ENCODE peak calls at places on chromosomes 7 and 10, in five cellular contexts. O, A, T, E and Z are unnamed samples.

GRCh38 chr7:1919539-1920265 is 249.6 kb downstream of the ELFN1 start:
- DNase-seq in O (no peak), A (no peak), T (no peak), E (no peak), Z (peak)

GRCh38 chr10:79981673-79982485 is 33.0 kb upstream of the SFTPD start:
- DNase-seq in O (no peak), A (no peak), T (peak), E (no peak), Z (peak)

GRCh38 chr10:44787480-44788075 is 123.6 kb upstream of the TMEM72 start:
- DNase-seq in O (no peak), A (no peak), T (no peak), E (no peak), Z (no peak)

GRCh38 chr7:81383848-81384247 is 386.0 kb downstream of the HGF start:
- DNase-seq in O (no peak), A (no peak), T (no peak), E (no peak), Z (no peak)

GRCh38 chr7:30990316-30991029 is 26.7 kb downstream of the GHRHR start:
- DNase-seq in O (no peak), A (no peak), T (no peak), E (no peak), Z (no peak)

GRCh38 chr10:86603256-86603655 is 51.1 kb upstream of the OPN4 start:
- DNase-seq in O (no peak), A (no peak), T (no peak), E (no peak), Z (peak)

GRCh38 chr10:51679841-51680240 is 19.6 kb downstream of the CSTF2T start:
- DNase-seq in O (no peak), A (no peak), T (no peak), E (no peak), Z (no peak)

GRCh38 chr7:26620352-26620751 is 244.0 kb downstream of the SKAP2 start:
- DNase-seq in O (no peak), A (peak), T (peak), E (no peak), Z (no peak)

GRCh38 chr7:157228864-157229422 is 90.2 kb downstream of the UBE3C start:
- DNase-seq in O (no peak), A (peak), T (peak), E (peak), Z (peak)

GRCh38 chr7:87416682-87417587 is 58.5 kb downstream of the ABCB4 start:
- DNase-seq in O (no peak), A (peak), T (peak), E (peak), Z (peak)

GRCh38 chr10:84706875-84707274 is 378.5 kb downstream of the CCSER2 start:
- DNase-seq in O (no peak), A (no peak), T (no peak), E (no peak), Z (no peak)

GRCh38 chr7:45021604-45022296 is 21.7 kb downstream of the CCM2 start:
- DNase-seq in O (no peak), A (no peak), T (no peak), E (no peak), Z (peak)

GRCh38 chr7:2757361-2757903 is 69.4 kb downstream of the AMZ1 start:
- DNase-seq in O (no peak), A (no peak), T (no peak), E (no peak), Z (peak)

GRCh38 chr10:4391683-4392082 is 434.3 kb upstream of the AKR1E2 start:
- DNase-seq in O (no peak), A (no peak), T (peak), E (no peak), Z (no peak)

GRCh38 chr10:93604145-93604544 is 3.1 kb upstream of the RBP4 start:
- DNase-seq in O (no peak), A (no peak), T (no peak), E (no peak), Z (peak)

GRCh38 chr10:4041531-4042096 is 256.6 kb upstream of the KLF6 start:
- DNase-seq in O (no peak), A (no peak), T (no peak), E (no peak), Z (no peak)